ENCODE peak calls at places on chromosomes 2 and 18, in eight cellular contexts. B is Daoy, A is endothelial cell, W is choroid plexus epithelial cell, J is astrocyte of the spinal cord, U is iPS-NIHi11, I is HEK293T, G is myocyte. S is an unnamed sample.

GRCh38 chr2:177758591-177759371 is 313.8 kb downstream of the PDE11A start:
- DNase-seq in B (peak; percentile 55), A (peak; percentile 55), W (peak; percentile 77), J (peak; percentile 63), U (peak; percentile 34), I (peak; percentile 60), G (peak; percentile 68), S (peak; percentile 55)

GRCh38 chr2:198097628-198098027 is 293.2 kb downstream of the PLCL1 start:
- DNase-seq in B (no peak), A (no peak), W (no peak), J (no peak), U (no peak), I (no peak), G (no peak), S (no peak)

GRCh38 chr2:137117385-137117784 is 352.0 kb downstream of the THSD7B start:
- DNase-seq in B (no peak), A (no peak), W (peak; percentile 18), J (peak; percentile 24), U (no peak), I (no peak), G (no peak), S (peak; percentile 24)

GRCh38 chr2:20565623-20566236 is 85.2 kb downstream of the HS1BP3 start:
- DNase-seq in B (no peak), A (no peak), W (no peak), J (no peak), U (no peak), I (no peak), G (peak; percentile 65), S (peak; percentile 58)

GRCh38 chr2:9990735-9991134 is 39.2 kb downstream of the GRHL1 start:
- DNase-seq in B (peak; percentile 79), A (no peak), W (no peak), J (no peak), U (peak; percentile 31), I (no peak), G (no peak), S (no peak)

GRCh38 chr2:215900203-215900611 is 113.1 kb downstream of the MREG start:
- DNase-seq in B (peak; percentile 51), A (no peak), W (peak; percentile 44), J (no peak), U (no peak), I (no peak), G (peak; percentile 70), S (peak; percentile 33)

GRCh38 chr18:30775629-30776028 is 266.9 kb downstream of the DSC3 start:
- DNase-seq in B (no peak), A (no peak), W (no peak), J (no peak), U (no peak), I (no peak), G (no peak), S (no peak)

GRCh38 chr2:71166812-71167211 is 36.4 kb downstream of the MPHOSPH10 start:
- DNase-seq in B (peak; percentile 13), A (no peak), W (no peak), J (no peak), U (no peak), I (no peak), G (no peak), S (no peak)

GRCh38 chr2:98478088-98478551 is 33.5 kb downstream of the INPP4A start:
- DNase-seq in B (no peak), A (no peak), W (no peak), J (no peak), U (no peak), I (no peak), G (no peak), S (no peak)

GRCh38 chr2:150610670-150611279 is 123.3 kb upstream of the RND3 start:
- DNase-seq in B (peak; percentile 39), A (peak; percentile 35), W (peak; percentile 75), J (peak; percentile 47), U (peak; percentile 58), I (peak; percentile 51), G (peak; percentile 71), S (no peak)

GRCh38 chr2:232636788-232637420 is 3.5 kb downstream of the EFHD1 start:
- DNase-seq in B (no peak), A (no peak), W (no peak), J (no peak), U (no peak), I (no peak), G (no peak), S (no peak)

GRCh38 chr18:57439985-57440330 is 4.8 kb downstream of the ONECUT2 start:
- DNase-seq in B (no peak), A (no peak), W (no peak), J (no peak), U (no peak), I (no peak), G (no peak), S (no peak)

GRCh38 chr2:12931211-12931844 is 214.6 kb downstream of the TRIB2 start:
- DNase-seq in B (peak; percentile 32), A (peak; percentile 6), W (peak; percentile 71), J (peak; percentile 60), U (peak; percentile 56), I (peak; percentile 26), G (peak; percentile 55), S (peak; percentile 73)

GRCh38 chr2:46257476-46257875 is 39.7 kb upstream of the EPAS1 start:
- DNase-seq in B (no peak), A (no peak), W (peak; percentile 83), J (peak; percentile 62), U (no peak), I (no peak), G (peak; percentile 67), S (peak; percentile 79)

GRCh38 chr2:236744316-236745105 is 174.9 kb downstream of the ACKR3 start:
- DNase-seq in B (peak; percentile 81), A (no peak), W (peak; percentile 99), J (peak; percentile 99), U (no peak), I (no peak), G (peak; percentile 93), S (peak; percentile 99)

GRCh38 chr18:62616331-62616805 is 93.5 kb downstream of the ZCCHC2 start:
- DNase-seq in B (no peak), A (no peak), W (peak; percentile 22), J (peak; percentile 41), U (no peak), I (no peak), G (no peak), S (no peak)